ENCODE peak calls at places on chromosomes 7 and 10, in ten cellular contexts. K, I, X, H, T, J, P, V, L and G are unnamed samples.

GRCh38 chr7:882336-883028 is 6.1 kb downstream of the GET4 start:
- DNase-seq in K (no peak), I (no peak), X (no peak), H (no peak), T (no peak), J (no peak), P (peak), V (no peak), L (no peak), G (no peak)

GRCh38 chr7:82805527-82805960 is 357.1 kb downstream of the PCLO start:
- DNase-seq in K (peak), I (no peak), X (peak), H (no peak), T (no peak), J (peak), P (no peak), V (peak), L (peak), G (no peak)

GRCh38 chr7:2725178-2726105 is 37.4 kb downstream of the AMZ1 start:
- DNase-seq in K (no peak), I (no peak), X (no peak), H (no peak), T (no peak), J (no peak), P (peak), V (no peak), L (no peak), G (no peak)

GRCh38 chr7:5478568-5479045 is 55.0 kb upstream of the TNRC18 start:
- DNase-seq in K (no peak), I (no peak), X (no peak), H (no peak), T (no peak), J (no peak), P (no peak), V (no peak), L (no peak), G (no peak)

GRCh38 chr10:130018730-130019185 is 54.7 kb upstream of the EBF3 start:
- DNase-seq in K (no peak), I (no peak), X (no peak), H (no peak), T (no peak), J (no peak), P (no peak), V (no peak), L (no peak), G (no peak)

GRCh38 chr7:77441046-77441445 is 24.9 kb upstream of the GSAP start:
- DNase-seq in K (no peak), I (no peak), X (peak), H (no peak), T (no peak), J (no peak), P (no peak), V (no peak), L (peak), G (no peak)

GRCh38 chr7:101550641-101551531 is 78.2 kb downstream of the MYL10 start:
- DNase-seq in K (no peak), I (no peak), X (peak), H (no peak), T (no peak), J (peak), P (peak), V (no peak), L (no peak), G (no peak)

GRCh38 chr10:24642921-24643678 is 80.6 kb downstream of the ARHGAP21 start:
- DNase-seq in K (peak), I (peak), X (peak), H (peak), T (no peak), J (peak), P (no peak), V (peak), L (peak), G (peak)

GRCh38 chr10:80313523-80313922 is 24.1 kb upstream of the MAT1A start:
- DNase-seq in K (no peak), I (no peak), X (no peak), H (no peak), T (no peak), J (no peak), P (no peak), V (no peak), L (no peak), G (no peak)

GRCh38 chr10:82319558-82319957 is 444.6 kb downstream of the NRG3 start:
- DNase-seq in K (no peak), I (no peak), X (no peak), H (no peak), T (no peak), J (no peak), P (no peak), V (no peak), L (no peak), G (no peak)

GRCh38 chr7:105473163-105473562 is 48.9 kb downstream of the PUS7 start:
- DNase-seq in K (peak), I (no peak), X (peak), H (no peak), T (no peak), J (peak), P (no peak), V (peak), L (peak), G (no peak)

GRCh38 chr10:4151466-4151865 is 366.5 kb upstream of the KLF6 start:
- DNase-seq in K (peak), I (peak), X (no peak), H (no peak), T (no peak), J (peak), P (no peak), V (no peak), L (no peak), G (no peak)

GRCh38 chr7:85135931-85136330 is 50.9 kb downstream of the SEMA3D start:
- DNase-seq in K (peak), I (no peak), X (peak), H (no peak), T (no peak), J (peak), P (no peak), V (peak), L (peak), G (no peak)

GRCh38 chr7:85201209-85201608 is 14.4 kb upstream of the SEMA3D start:
- DNase-seq in K (no peak), I (no peak), X (no peak), H (no peak), T (no peak), J (no peak), P (no peak), V (no peak), L (no peak), G (no peak)

GRCh38 chr10:79306644-79307220 is 40.5 kb upstream of the PPIF start:
- DNase-seq in K (no peak), I (no peak), X (no peak), H (no peak), T (no peak), J (no peak), P (peak), V (no peak), L (no peak), G (no peak)

GRCh38 chr7:945147-945555 is 9.3 kb downstream of the ADAP1 start:
- DNase-seq in K (no peak), I (no peak), X (no peak), H (no peak), T (no peak), J (no peak), P (no peak), V (no peak), L (no peak), G (no peak)

GRCh38 chr10:45580781-45581496 is 91.6 kb downstream of the ZFAND4 start:
- DNase-seq in K (no peak), I (no peak), X (no peak), H (peak), T (no peak), J (no peak), P (no peak), V (no peak), L (no peak), G (no peak)

GRCh38 chr10:13788701-13789447 is 202.1 kb downstream of the PRPF18 start:
- DNase-seq in K (peak), I (no peak), X (peak), H (no peak), T (no peak), J (peak), P (peak), V (no peak), L (peak), G (no peak)

GRCh38 chr7:142508251-142508650 is 241.0 kb upstream of the PRSS1 start:
- DNase-seq in K (no peak), I (no peak), X (peak), H (no peak), T (no peak), J (no peak), P (no peak), V (no peak), L (no peak), G (no peak)

GRCh38 chr10:102267748-102268147 is 22.4 kb downstream of the GBF1 start:
- DNase-seq in K (peak), I (no peak), X (peak), H (no peak), T (no peak), J (peak), P (no peak), V (peak), L (peak), G (no peak)

GRCh38 chr7:98352621-98353020 is 48.3 kb downstream of the BAIAP2L1 start:
- DNase-seq in K (peak), I (no peak), X (peak), H (no peak), T (no peak), J (peak), P (no peak), V (peak), L (peak), G (no peak)

GRCh38 chr10:68576118-68576517 is 16.0 kb downstream of the TET1 start:
- DNase-seq in K (no peak), I (no peak), X (no peak), H (no peak), T (no peak), J (no peak), P (no peak), V (no peak), L (no peak), G (no peak)

GRCh38 chr10:71429929-71430328 is 33.2 kb downstream of the CDH23 start:
- DNase-seq in K (no peak), I (no peak), X (no peak), H (no peak), T (no peak), J (no peak), P (no peak), V (no peak), L (no peak), G (no peak)

GRCh38 chr7:98286093-98286525 is 4.6 kb downstream of the BRI3 start:
- DNase-seq in K (peak), I (no peak), X (peak), H (no peak), T (no peak), J (peak), P (peak), V (no peak), L (peak), G (no peak)

GRCh38 chr7:49766966-49767365 is 6.5 kb upstream of the VWC2 start:
- DNase-seq in K (no peak), I (no peak), X (no peak), H (peak), T (no peak), J (no peak), P (no peak), V (no peak), L (no peak), G (peak)
- TF ChIP-seq CTCF in K (no peak), I (no peak), X (no peak), H (no peak), T (no peak), J (no peak), P (no peak), V (no peak), L (no peak), G (no peak)

GRCh38 chr10:1935912-1936311 is 198.6 kb upstream of the ADARB2 start:
- DNase-seq in K (no peak), I (no peak), X (no peak), H (no peak), T (no peak), J (no peak), P (no peak), V (no peak), L (no peak), G (no peak)

GRCh38 chr10:1932617-1933016 is 195.3 kb upstream of the ADARB2 start:
- DNase-seq in K (no peak), I (no peak), X (no peak), H (no peak), T (no peak), J (no peak), P (no peak), V (no peak), L (no peak), G (no peak)

GRCh38 chr10:1938317-1938716 is 201.0 kb upstream of the ADARB2 start:
- DNase-seq in K (no peak), I (no peak), X (no peak), H (no peak), T (no peak), J (no peak), P (no peak), V (no peak), L (no peak), G (no peak)

GRCh38 chr10:1939016-1939415 is 201.7 kb upstream of the ADARB2 start:
- DNase-seq in K (no peak), I (no peak), X (no peak), H (no peak), T (no peak), J (no peak), P (no peak), V (no peak), L (no peak), G (no peak)

DNA sequence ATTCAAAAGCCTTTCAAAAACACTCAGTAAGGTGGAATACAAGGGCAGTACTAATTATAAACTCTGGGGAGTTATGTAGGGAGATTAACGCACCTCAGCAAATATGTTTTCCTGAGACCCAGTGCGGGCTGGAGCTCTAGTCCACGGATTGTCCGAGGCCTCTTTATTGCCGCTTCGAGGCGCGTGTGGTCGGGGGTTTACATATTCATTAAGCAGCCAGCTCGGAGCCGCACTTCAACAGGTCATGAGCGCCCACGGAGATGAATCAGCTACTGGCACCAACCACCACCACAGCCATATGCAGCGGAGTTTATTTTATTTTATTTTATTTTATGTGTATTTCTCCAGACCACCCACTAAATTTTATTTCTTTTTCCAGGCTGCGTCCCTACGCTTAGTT is 195.9 kb upstream of the ADARB2 start:
- DNase-seq in K (no peak), I (no peak), X (no peak), H (no peak), T (no peak), J (no peak), P (no peak), V (no peak), L (no peak), G (no peak)
- TF ChIP-seq CTCF in K (no peak), I (no peak), X (no peak), H (no peak), T (no peak), J (no peak), P (no peak), V (no peak), L (no peak), G (no peak)

GRCh38 chr7:9889557-9889956 is 1084.1 kb upstream of the PHF14 start:
- DNase-seq in K (no peak), I (no peak), X (no peak), H (no peak), T (no peak), J (no peak), P (no peak), V (no peak), L (no peak), G (no peak)

GRCh38 chr7:9891056-9891455 is 1082.6 kb upstream of the PHF14 start:
- DNase-seq in K (no peak), I (no peak), X (no peak), H (no peak), T (no peak), J (no peak), P (no peak), V (no peak), L (no peak), G (no peak)

DNA sequence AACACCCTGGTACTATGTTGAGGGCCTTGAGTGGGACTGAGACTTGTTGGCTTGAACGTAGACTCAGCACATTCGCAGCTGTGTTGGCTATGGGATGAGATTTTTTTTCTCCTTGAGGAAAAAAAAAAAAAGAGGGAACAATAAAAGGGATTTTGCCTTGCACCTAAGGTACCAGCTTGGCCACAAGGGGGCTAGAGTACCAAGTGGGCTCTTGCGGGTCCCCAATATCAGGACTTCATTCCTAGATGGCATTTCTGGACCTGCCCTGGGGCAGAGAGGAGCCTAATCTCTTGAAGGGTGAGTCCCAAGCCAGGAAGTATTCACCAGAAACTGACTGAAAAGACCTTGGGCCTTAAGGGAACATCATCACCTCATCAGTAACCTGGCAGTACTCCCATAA is 1083.6 kb upstream of the PHF14 start:
- DNase-seq in K (no peak), I (no peak), X (no peak), H (no peak), T (no peak), J (no peak), P (no peak), V (no peak), L (no peak), G (no peak)
- TF ChIP-seq CTCF in K (no peak), I (peak), X (no peak), H (no peak), T (no peak), J (no peak), P (no peak), V (no peak), L (no peak), G (no peak)

GRCh38 chr10:113095419-113095818 is 145.4 kb downstream of the TCF7L2 start:
- DNase-seq in K (no peak), I (no peak), X (no peak), H (no peak), T (no peak), J (no peak), P (no peak), V (no peak), L (no peak), G (no peak)

GRCh38 chr10:113097046-113097415 is 147.0 kb downstream of the TCF7L2 start:
- DNase-seq in K (no peak), I (no peak), X (no peak), H (no peak), T (no peak), J (no peak), P (no peak), V (no peak), L (no peak), G (no peak)

GRCh38 chr10:113094114-113094486 is 144.1 kb downstream of the TCF7L2 start:
- DNase-seq in K (peak), I (no peak), X (peak), H (no peak), T (no peak), J (no peak), P (no peak), V (no peak), L (peak), G (no peak)

GRCh38 chr10:113093188-113094113 is 143.4 kb downstream of the TCF7L2 start:
- DNase-seq in K (peak), I (no peak), X (peak), H (no peak), T (no peak), J (peak), P (no peak), V (no peak), L (peak), G (no peak)

GRCh38 chr10:113096111-113097045 is 146.3 kb downstream of the TCF7L2 start:
- DNase-seq in K (no peak), I (no peak), X (no peak), H (no peak), T (no peak), J (no peak), P (peak), V (no peak), L (no peak), G (no peak)
- TF ChIP-seq CTCF in K (no peak), I (no peak), X (no peak), H (no peak), T (no peak), J (no peak), P (no peak), V (no peak), L (no peak), G (no peak)

GRCh38 chr10:64271983-64272382 is 750.8 kb downstream of the REEP3 start:
- DNase-seq in K (no peak), I (no peak), X (no peak), H (no peak), T (no peak), J (no peak), P (no peak), V (no peak), L (peak), G (no peak)
- TF ChIP-seq CTCF in K (peak), I (peak), X (no peak), H (no peak), T (peak), J (peak), P (no peak), V (peak), L (no peak), G (peak)

GRCh38 chr10:50224330-50224952 is 26.9 kb downstream of the ASAH2 start:
- DNase-seq in K (peak), I (peak), X (peak), H (peak), T (no peak), J (peak), P (no peak), V (peak), L (peak), G (peak)
- TF ChIP-seq CTCF in K (peak), I (peak), X (peak), H (peak), T (peak), J (peak), P (peak), V (peak), L (peak), G (peak)

GRCh38 chr10:43901302-43901701 is 252.6 kb upstream of the ZNF32 start:
- DNase-seq in K (peak), I (no peak), X (no peak), H (no peak), T (no peak), J (no peak), P (no peak), V (no peak), L (no peak), G (no peak)
- TF ChIP-seq CTCF in K (peak), I (no peak), X (peak), H (no peak), T (no peak), J (peak), P (no peak), V (peak), L (peak), G (no peak)

GRCh38 chr10:113027230-113027573 is 77.2 kb downstream of the TCF7L2 start:
- DNase-seq in K (no peak), I (no peak), X (no peak), H (no peak), T (no peak), J (no peak), P (no peak), V (no peak), L (no peak), G (no peak)

GRCh38 chr10:113029055-113029440 is 79.0 kb downstream of the TCF7L2 start:
- DNase-seq in K (no peak), I (no peak), X (no peak), H (no peak), T (no peak), J (peak), P (no peak), V (no peak), L (no peak), G (no peak)

GRCh38 chr10:113026679-113027078 is 76.6 kb downstream of the TCF7L2 start:
- DNase-seq in K (peak), I (no peak), X (peak), H (no peak), T (no peak), J (peak), P (no peak), V (peak), L (no peak), G (no peak)

GRCh38 chr10:113028393-113029054 is 78.5 kb downstream of the TCF7L2 start:
- DNase-seq in K (no peak), I (no peak), X (no peak), H (no peak), T (no peak), J (no peak), P (no peak), V (no peak), L (no peak), G (no peak)

GRCh38 chr10:113027574-113028392 is 77.7 kb downstream of the TCF7L2 start:
- DNase-seq in K (no peak), I (no peak), X (no peak), H (no peak), T (no peak), J (peak), P (no peak), V (no peak), L (no peak), G (no peak)
- TF ChIP-seq CTCF in K (no peak), I (no peak), X (no peak), H (no peak), T (no peak), J (peak), P (no peak), V (peak), L (no peak), G (no peak)

DNA sequence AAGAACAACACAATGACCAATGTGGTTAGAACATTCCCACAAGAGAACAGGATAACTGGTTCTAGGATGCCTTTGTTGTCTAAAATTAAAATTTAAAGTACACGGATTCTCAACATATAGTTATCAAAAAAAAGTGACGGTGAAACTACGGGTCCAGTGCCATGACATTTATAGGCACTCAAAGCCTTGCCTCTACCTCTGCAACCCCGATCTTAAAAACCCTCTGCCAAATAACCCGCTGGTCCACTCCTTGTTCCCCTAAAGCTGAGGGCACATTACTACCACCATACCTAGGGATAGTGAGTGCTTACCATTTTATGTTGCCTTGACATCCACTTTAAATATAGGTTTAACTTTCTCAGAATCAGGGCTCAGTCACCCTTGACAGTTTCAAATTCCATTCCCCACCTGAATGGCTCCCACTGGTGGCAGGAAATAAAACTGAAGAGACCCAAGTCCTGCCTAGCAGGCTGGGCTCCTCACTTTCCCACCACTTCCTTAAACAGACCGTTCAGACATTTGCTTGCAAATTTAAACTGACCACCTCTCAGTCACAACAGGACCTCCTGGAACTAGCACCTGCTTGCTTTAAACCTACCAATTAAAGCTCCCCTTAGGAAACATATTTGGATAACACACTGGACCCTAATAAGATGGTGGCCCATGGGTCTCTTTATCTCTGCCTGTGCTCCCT is 169.9 kb upstream of the ASAH2 start:
- DNase-seq in K (peak), I (peak), X (peak), H (peak), T (no peak), J (peak), P (no peak), V (no peak), L (peak), G (peak)
- TF ChIP-seq CTCF in K (peak), I (peak), X (peak), H (peak), T (peak), J (peak), P (peak), V (peak), L (peak), G (peak)

GRCh38 chr10:77165445-77166316 is 471.9 kb downstream of the KCNMA1 start:
- DNase-seq in K (peak), I (peak), X (peak), H (peak), T (no peak), J (peak), P (no peak), V (no peak), L (peak), G (peak)
- TF ChIP-seq CTCF in K (peak), I (peak), X (peak), H (peak), T (peak), J (peak), P (peak), V (peak), L (peak), G (peak)